ENCODE peak calls at places on chromosomes 5 and 9, in ten cellular contexts. One of them, this sample, is unnamed.

GRCh38 chr9:14967450-14968321 is 57.5 kb upstream of the FREM1 start:
- DNase-seq in mesendoderm: no peak
- DNase-seq in A549: no peak
- DNase-seq in neural progenitor cell: no peak
- DNase-seq in fibroblast of lung: no peak
- DNase-seq in MM.1S: no peak
- DNase-seq in GM23338: no peak
- DNase-seq in OCI-LY7: no peak
- DNase-seq in hepatocyte: peak; percentile 23
- DNase-seq in H9: no peak
- DNase-seq in this sample: no peak

GRCh38 chr5:103216697-103217096 is 41.9 kb upstream of the MACIR start:
- DNase-seq in mesendoderm: no peak
- DNase-seq in A549: no peak
- DNase-seq in neural progenitor cell: no peak
- DNase-seq in fibroblast of lung: no peak
- DNase-seq in MM.1S: no peak
- DNase-seq in GM23338: no peak
- DNase-seq in OCI-LY7: no peak
- DNase-seq in hepatocyte: no peak
- DNase-seq in H9: no peak
- DNase-seq in this sample: no peak

GRCh38 chr5:129899454-129899853 is 4.8 kb upstream of the CHSY3 start:
- DNase-seq in mesendoderm: no peak
- DNase-seq in A549: no peak
- DNase-seq in neural progenitor cell: no peak
- DNase-seq in fibroblast of lung: peak; percentile 23
- DNase-seq in MM.1S: peak; percentile 31
- DNase-seq in GM23338: no peak
- DNase-seq in OCI-LY7: no peak
- DNase-seq in hepatocyte: no peak
- DNase-seq in H9: no peak
- DNase-seq in this sample: peak; percentile 48

GRCh38 chr9:92232190-92232589 is 61.3 kb downstream of the IARS1 start:
- DNase-seq in mesendoderm: no peak
- DNase-seq in A549: no peak
- DNase-seq in neural progenitor cell: no peak
- DNase-seq in fibroblast of lung: no peak
- DNase-seq in MM.1S: no peak
- DNase-seq in GM23338: no peak
- DNase-seq in OCI-LY7: no peak
- DNase-seq in hepatocyte: no peak
- DNase-seq in H9: no peak
- DNase-seq in this sample: no peak

GRCh38 chr5:58615931-58616330 is 33.1 kb downstream of the RAB3C start:
- DNase-seq in mesendoderm: no peak
- DNase-seq in A549: no peak
- DNase-seq in neural progenitor cell: no peak
- DNase-seq in fibroblast of lung: no peak
- DNase-seq in MM.1S: no peak
- DNase-seq in GM23338: no peak
- DNase-seq in OCI-LY7: no peak
- DNase-seq in hepatocyte: no peak
- DNase-seq in H9: no peak
- DNase-seq in this sample: no peak

GRCh38 chr5:127957183-127957582 is 126.4 kb upstream of the SLC12A2 start:
- DNase-seq in mesendoderm: no peak
- DNase-seq in A549: peak; percentile 47
- DNase-seq in neural progenitor cell: no peak
- DNase-seq in fibroblast of lung: peak; percentile 72
- DNase-seq in MM.1S: no peak
- DNase-seq in GM23338: no peak
- DNase-seq in OCI-LY7: no peak
- DNase-seq in hepatocyte: peak; percentile 36
- DNase-seq in H9: no peak
- DNase-seq in this sample: peak; percentile 67

GRCh38 chr9:123997665-123998277 is 13.8 kb upstream of the LHX2 start:
- DNase-seq in mesendoderm: peak; percentile 16
- DNase-seq in A549: no peak
- DNase-seq in neural progenitor cell: peak; percentile 64
- DNase-seq in fibroblast of lung: no peak
- DNase-seq in MM.1S: peak; percentile 62
- DNase-seq in GM23338: peak; percentile 54
- DNase-seq in OCI-LY7: no peak
- DNase-seq in hepatocyte: no peak
- DNase-seq in H9: peak; percentile 54
- DNase-seq in this sample: no peak

GRCh38 chr5:139636975-139637408 is 11.2 kb upstream of the CXXC5 start:
- DNase-seq in mesendoderm: no peak
- DNase-seq in A549: no peak
- DNase-seq in neural progenitor cell: no peak
- DNase-seq in fibroblast of lung: peak; percentile 72
- DNase-seq in MM.1S: peak; percentile 46
- DNase-seq in GM23338: no peak
- DNase-seq in OCI-LY7: no peak
- DNase-seq in hepatocyte: peak; percentile 20
- DNase-seq in H9: no peak
- DNase-seq in this sample: peak; percentile 64

GRCh38 chr9:120016231-120016630 is 563.7 kb downstream of the CDK5RAP2 start:
- DNase-seq in mesendoderm: peak; percentile 61
- DNase-seq in A549: no peak
- DNase-seq in neural progenitor cell: no peak
- DNase-seq in fibroblast of lung: no peak
- DNase-seq in MM.1S: no peak
- DNase-seq in GM23338: no peak
- DNase-seq in OCI-LY7: no peak
- DNase-seq in hepatocyte: no peak
- DNase-seq in H9: no peak
- DNase-seq in this sample: no peak

GRCh38 chr9:20479419-20480155 is 142.7 kb downstream of the MLLT3 start:
- DNase-seq in mesendoderm: no peak
- DNase-seq in A549: no peak
- DNase-seq in neural progenitor cell: no peak
- DNase-seq in fibroblast of lung: no peak
- DNase-seq in MM.1S: peak; percentile 10
- DNase-seq in GM23338: no peak
- DNase-seq in OCI-LY7: no peak
- DNase-seq in hepatocyte: no peak
- DNase-seq in H9: no peak
- DNase-seq in this sample: peak; percentile 17

GRCh38 chr5:78594946-78595921 is 53.3 kb downstream of the LHFPL2 start:
- DNase-seq in mesendoderm: no peak
- DNase-seq in A549: peak; percentile 85
- DNase-seq in neural progenitor cell: no peak
- DNase-seq in fibroblast of lung: peak; percentile 100
- DNase-seq in MM.1S: no peak
- DNase-seq in GM23338: no peak
- DNase-seq in OCI-LY7: no peak
- DNase-seq in hepatocyte: peak; percentile 72
- DNase-seq in H9: no peak
- DNase-seq in this sample: peak; percentile 96

GRCh38 chr5:128315671-128316070 is 222.4 kb downstream of the FBN2 start:
- DNase-seq in mesendoderm: no peak
- DNase-seq in A549: no peak
- DNase-seq in neural progenitor cell: no peak
- DNase-seq in fibroblast of lung: no peak
- DNase-seq in MM.1S: no peak
- DNase-seq in GM23338: no peak
- DNase-seq in OCI-LY7: no peak
- DNase-seq in hepatocyte: no peak
- DNase-seq in H9: no peak
- DNase-seq in this sample: no peak

GRCh38 chr5:117266237-117266725 is 691.7 kb upstream of the SEMA6A start:
- DNase-seq in mesendoderm: no peak
- DNase-seq in A549: no peak
- DNase-seq in neural progenitor cell: no peak
- DNase-seq in fibroblast of lung: peak; percentile 1
- DNase-seq in MM.1S: no peak
- DNase-seq in GM23338: no peak
- DNase-seq in OCI-LY7: no peak
- DNase-seq in hepatocyte: no peak
- DNase-seq in H9: no peak
- DNase-seq in this sample: no peak

GRCh38 chr5:158559643-158560042 is 540.1 kb downstream of the EBF1 start:
- DNase-seq in mesendoderm: no peak
- DNase-seq in A549: no peak
- DNase-seq in neural progenitor cell: no peak
- DNase-seq in fibroblast of lung: no peak
- DNase-seq in MM.1S: no peak
- DNase-seq in GM23338: no peak
- DNase-seq in OCI-LY7: peak; percentile 68
- DNase-seq in hepatocyte: no peak
- DNase-seq in H9: no peak
- DNase-seq in this sample: no peak

DNA sequence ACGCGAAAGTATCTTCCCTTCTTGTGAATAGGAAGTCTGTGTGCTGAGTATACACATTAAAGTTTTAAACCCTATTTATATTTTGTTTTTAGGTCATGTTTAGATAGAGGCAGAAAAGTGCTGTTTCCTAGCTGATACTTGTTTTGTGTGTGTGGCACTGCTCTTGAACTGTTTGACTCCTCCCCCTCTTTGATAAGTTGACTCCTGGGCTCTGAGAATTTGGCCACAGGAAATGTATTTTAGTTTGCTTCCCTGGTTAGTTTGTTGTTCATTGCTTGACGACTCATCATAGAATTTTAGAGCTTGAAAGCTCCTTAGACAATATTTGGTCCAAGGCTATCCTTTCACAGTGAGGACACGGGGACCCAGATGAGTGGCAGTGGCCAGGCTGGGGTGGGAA is 2.0 kb upstream of the CDC14B start:
- DNase-seq in mesendoderm: peak; percentile 52
- DNase-seq in A549: no peak
- DNase-seq in neural progenitor cell: no peak
- DNase-seq in fibroblast of lung: no peak
- DNase-seq in MM.1S: no peak
- DNase-seq in GM23338: peak; percentile 34
- DNase-seq in OCI-LY7: no peak
- DNase-seq in hepatocyte: no peak
- DNase-seq in H9: no peak
- DNase-seq in this sample: peak; percentile 33
- H3K4me2 ChIP-seq in mesendoderm: peak overlapping the region; percentile 34
- H3K4me2 ChIP-seq in A549: no peak overlapping the region
- H3K4me2 ChIP-seq in neural progenitor cell: peak overlapping the region; percentile 79
- H3K4me2 ChIP-seq in fibroblast of lung: no peak overlapping the region
- H3K4me2 ChIP-seq in MM.1S: no peak overlapping the region
- H3K4me2 ChIP-seq in GM23338: peak overlapping the region; percentile 81
- H3K4me2 ChIP-seq in OCI-LY7: no peak overlapping the region
- H3K4me2 ChIP-seq in hepatocyte: peak overlapping the region; percentile 66
- H3K4me2 ChIP-seq in H9: peak overlapping the region; percentile 57
- H3K4me2 ChIP-seq in this sample: no peak overlapping the region

DNA sequence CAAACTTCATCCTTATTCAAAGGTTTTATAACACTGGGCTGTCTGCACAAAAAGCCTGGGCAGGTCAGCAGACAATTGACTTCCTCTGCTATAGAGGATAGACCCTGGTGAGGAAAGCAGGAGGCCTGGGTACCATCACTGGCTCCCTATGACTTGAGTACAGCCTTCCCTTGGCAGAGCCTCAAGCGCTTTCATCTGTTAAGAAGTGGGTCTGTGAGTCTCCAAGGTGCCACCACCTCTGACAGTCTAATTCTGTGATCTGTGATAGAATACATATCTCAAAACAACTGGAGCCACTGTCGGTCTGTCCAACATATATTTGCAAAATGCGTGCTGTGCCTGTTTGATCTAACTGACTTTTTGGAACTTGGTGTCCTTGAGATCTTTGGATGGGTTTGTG is 52.2 kb downstream of the C9orf152 start:
- DNase-seq in mesendoderm: no peak
- DNase-seq in A549: no peak
- DNase-seq in neural progenitor cell: no peak
- DNase-seq in fibroblast of lung: no peak
- DNase-seq in MM.1S: no peak
- DNase-seq in GM23338: no peak
- DNase-seq in OCI-LY7: no peak
- DNase-seq in hepatocyte: no peak
- DNase-seq in H9: no peak
- DNase-seq in this sample: no peak
- H3K4me2 ChIP-seq in mesendoderm: no peak overlapping the region
- H3K4me2 ChIP-seq in A549: no peak overlapping the region
- H3K4me2 ChIP-seq in neural progenitor cell: no peak overlapping the region
- H3K4me2 ChIP-seq in fibroblast of lung: no peak overlapping the region
- H3K4me2 ChIP-seq in MM.1S: peak overlapping the region; percentile 82
- H3K4me2 ChIP-seq in GM23338: no peak overlapping the region
- H3K4me2 ChIP-seq in OCI-LY7: peak overlapping the region; percentile 74
- H3K4me2 ChIP-seq in hepatocyte: no peak overlapping the region
- H3K4me2 ChIP-seq in H9: no peak overlapping the region
- H3K4me2 ChIP-seq in this sample: no peak overlapping the region

GRCh38 chr5:176612855-176613254 is 2.9 kb upstream of the GPRIN1 start:
- DNase-seq in mesendoderm: no peak
- DNase-seq in A549: no peak
- DNase-seq in neural progenitor cell: no peak
- DNase-seq in fibroblast of lung: no peak
- DNase-seq in MM.1S: no peak
- DNase-seq in GM23338: peak; percentile 60
- DNase-seq in OCI-LY7: no peak
- DNase-seq in hepatocyte: no peak
- DNase-seq in H9: no peak
- DNase-seq in this sample: no peak

GRCh38 chr5:176616520-176616919 is 6.6 kb upstream of the GPRIN1 start:
- DNase-seq in mesendoderm: no peak
- DNase-seq in A549: no peak
- DNase-seq in neural progenitor cell: no peak
- DNase-seq in fibroblast of lung: no peak
- DNase-seq in MM.1S: no peak
- DNase-seq in GM23338: no peak
- DNase-seq in OCI-LY7: no peak
- DNase-seq in hepatocyte: no peak
- DNase-seq in H9: no peak
- DNase-seq in this sample: no peak

GRCh38 chr5:176611435-176611834 is 1.5 kb upstream of the GPRIN1 start:
- DNase-seq in mesendoderm: peak; percentile 81
- DNase-seq in A549: no peak
- DNase-seq in neural progenitor cell: peak; percentile 86
- DNase-seq in fibroblast of lung: peak; percentile 83
- DNase-seq in MM.1S: peak; percentile 68
- DNase-seq in GM23338: peak; percentile 87
- DNase-seq in OCI-LY7: peak; percentile 51
- DNase-seq in hepatocyte: peak; percentile 91
- DNase-seq in H9: peak; percentile 77
- DNase-seq in this sample: peak; percentile 94

GRCh38 chr5:176612008-176612407 is 2.1 kb upstream of the GPRIN1 start:
- DNase-seq in mesendoderm: no peak
- DNase-seq in A549: no peak
- DNase-seq in neural progenitor cell: no peak
- DNase-seq in fibroblast of lung: no peak
- DNase-seq in MM.1S: no peak
- DNase-seq in GM23338: no peak
- DNase-seq in OCI-LY7: no peak
- DNase-seq in hepatocyte: no peak
- DNase-seq in H9: no peak
- DNase-seq in this sample: no peak

GRCh38 chr5:176614805-176615478 is 5.0 kb upstream of the GPRIN1 start:
- DNase-seq in mesendoderm: no peak
- DNase-seq in A549: peak; percentile 58
- DNase-seq in neural progenitor cell: no peak
- DNase-seq in fibroblast of lung: peak; percentile 76
- DNase-seq in MM.1S: no peak
- DNase-seq in GM23338: no peak
- DNase-seq in OCI-LY7: no peak
- DNase-seq in hepatocyte: no peak
- DNase-seq in H9: no peak
- DNase-seq in this sample: peak; percentile 88
- H3K4me2 ChIP-seq in mesendoderm: no peak overlapping the region
- H3K4me2 ChIP-seq in A549: peak overlapping the region; percentile 54
- H3K4me2 ChIP-seq in neural progenitor cell: no peak overlapping the region
- H3K4me2 ChIP-seq in fibroblast of lung: peak overlapping the region; percentile 33
- H3K4me2 ChIP-seq in MM.1S: no peak overlapping the region
- H3K4me2 ChIP-seq in GM23338: no peak overlapping the region
- H3K4me2 ChIP-seq in OCI-LY7: no peak overlapping the region
- H3K4me2 ChIP-seq in hepatocyte: no peak overlapping the region
- H3K4me2 ChIP-seq in H9: no peak overlapping the region
- H3K4me2 ChIP-seq in this sample: no peak overlapping the region

GRCh38 chr9:129172816-129173215 is 5.2 kb downstream of the IER5L start:
- DNase-seq in mesendoderm: no peak
- DNase-seq in A549: no peak
- DNase-seq in neural progenitor cell: peak; percentile 45
- DNase-seq in fibroblast of lung: no peak
- DNase-seq in MM.1S: no peak
- DNase-seq in GM23338: no peak
- DNase-seq in OCI-LY7: no peak
- DNase-seq in hepatocyte: peak; percentile 27
- DNase-seq in H9: no peak
- DNase-seq in this sample: peak; percentile 58
- H3K4me2 ChIP-seq in mesendoderm: no peak overlapping the region
- H3K4me2 ChIP-seq in A549: peak overlapping the region; percentile 96
- H3K4me2 ChIP-seq in neural progenitor cell: no peak overlapping the region
- H3K4me2 ChIP-seq in fibroblast of lung: no peak overlapping the region
- H3K4me2 ChIP-seq in MM.1S: no peak overlapping the region
- H3K4me2 ChIP-seq in GM23338: no peak overlapping the region
- H3K4me2 ChIP-seq in OCI-LY7: no peak overlapping the region
- H3K4me2 ChIP-seq in hepatocyte: no peak overlapping the region
- H3K4me2 ChIP-seq in H9: no peak overlapping the region
- H3K4me2 ChIP-seq in this sample: peak overlapping the region; percentile 87

This sample was measured in GM23248.